ENCODE peak calls at places on chromosomes 5 and 9, in six cellular contexts. One of them, this sample, is unnamed.

GRCh38 chr5:164013077-164013670 is 507.8 kb downstream of the MAT2B start:
- DNase-seq in H1: peak
- DNase-seq in K562: peak
- DNase-seq in HepG2: peak
- DNase-seq in GM12891: no peak
- DNase-seq in GM12878: peak
- DNase-seq in this sample: no peak

GRCh38 chr5:137072376-137073174 is 426.6 kb downstream of the SPOCK1 start:
- DNase-seq in H1: no peak
- DNase-seq in K562: no peak
- DNase-seq in HepG2: no peak
- DNase-seq in GM12891: no peak
- DNase-seq in GM12878: no peak
- DNase-seq in this sample: no peak

GRCh38 chr5:362978-363765 is 41.7 kb downstream of the AHRR start:
- DNase-seq in H1: no peak
- DNase-seq in K562: no peak
- DNase-seq in HepG2: no peak
- DNase-seq in GM12891: no peak
- DNase-seq in GM12878: no peak
- DNase-seq in this sample: no peak

GRCh38 chr9:121720311-121720991 is 69.0 kb downstream of the DAB2IP start:
- DNase-seq in H1: no peak
- DNase-seq in K562: no peak
- DNase-seq in HepG2: no peak
- DNase-seq in GM12891: no peak
- DNase-seq in GM12878: no peak
- DNase-seq in this sample: no peak

GRCh38 chr9:108776920-108777650 is 78.7 kb downstream of the ACTL7B start:
- DNase-seq in H1: no peak
- DNase-seq in K562: peak
- DNase-seq in HepG2: peak
- DNase-seq in GM12891: no peak
- DNase-seq in GM12878: no peak
- DNase-seq in this sample: no peak

GRCh38 chr5:63240063-63240755 is 661.6 kb downstream of the LRRC70 start:
- DNase-seq in H1: no peak
- DNase-seq in K562: no peak
- DNase-seq in HepG2: no peak
- DNase-seq in GM12891: no peak
- DNase-seq in GM12878: no peak
- DNase-seq in this sample: no peak

GRCh38 chr9:132056717-132057429 is 22.8 kb downstream of the MED27 start:
- DNase-seq in H1: no peak
- DNase-seq in K562: no peak
- DNase-seq in HepG2: no peak
- DNase-seq in GM12891: no peak
- DNase-seq in GM12878: no peak
- DNase-seq in this sample: no peak

GRCh38 chr5:7015586-7016256 is 302.5 kb downstream of the TENT4A start:
- DNase-seq in H1: peak
- DNase-seq in K562: peak
- DNase-seq in HepG2: no peak
- DNase-seq in GM12891: no peak
- DNase-seq in GM12878: no peak
- DNase-seq in this sample: no peak

GRCh38 chr9:89339807-89340206 is 21.5 kb downstream of the SECISBP2 start:
- DNase-seq in H1: no peak
- DNase-seq in K562: no peak
- DNase-seq in HepG2: no peak
- DNase-seq in GM12891: no peak
- DNase-seq in GM12878: peak
- DNase-seq in this sample: no peak

DNA sequence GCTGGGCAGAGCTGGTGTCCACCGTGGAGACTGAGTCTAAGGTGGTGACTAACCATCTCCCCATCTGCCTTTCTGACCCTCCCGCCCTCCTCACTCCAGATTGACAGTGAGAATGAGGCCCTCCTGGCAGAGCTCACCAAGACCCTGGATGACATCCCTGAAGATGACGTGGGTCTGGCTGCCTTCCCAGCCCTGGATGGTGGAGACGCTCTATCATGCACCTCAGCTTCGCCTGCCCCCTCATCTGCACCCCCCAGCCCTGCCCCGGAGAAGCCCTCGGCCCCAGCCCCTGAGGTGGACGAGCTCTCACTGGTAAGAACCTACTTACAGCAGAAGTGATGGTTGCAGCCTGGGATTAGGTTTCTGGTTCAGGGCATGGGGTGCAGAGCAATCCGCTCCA is 96.5 kb downstream of the PPARGC1B start:
- DNase-seq in H1: no peak
- DNase-seq in K562: no peak
- DNase-seq in HepG2: no peak
- DNase-seq in GM12891: no peak
- DNase-seq in GM12878: no peak
- DNase-seq in this sample: no peak
- TF ChIP-seq TAF1 in H1: no peak
- TF ChIP-seq TAF1 in K562: no peak
- TF ChIP-seq TAF1 in HepG2: no peak
- TF ChIP-seq TAF1 in GM12891: no peak
- TF ChIP-seq TAF1 in GM12878: no peak
- TF ChIP-seq TAF1 in this sample: no peak

GRCh38 chr9:20658677-20659473 is 25.2 kb upstream of the FOCAD start:
- DNase-seq in H1: no peak
- DNase-seq in K562: no peak
- DNase-seq in HepG2: no peak
- DNase-seq in GM12891: no peak
- DNase-seq in GM12878: no peak
- DNase-seq in this sample: no peak

GRCh38 chr9:20662156-20662555 is 21.9 kb upstream of the FOCAD start:
- DNase-seq in H1: no peak
- DNase-seq in K562: no peak
- DNase-seq in HepG2: no peak
- DNase-seq in GM12891: no peak
- DNase-seq in GM12878: no peak
- DNase-seq in this sample: no peak

GRCh38 chr9:20664501-20664900 is 19.6 kb upstream of the FOCAD start:
- DNase-seq in H1: peak
- DNase-seq in K562: no peak
- DNase-seq in HepG2: no peak
- DNase-seq in GM12891: no peak
- DNase-seq in GM12878: no peak
- DNase-seq in this sample: no peak

GRCh38 chr9:20659474-20659962 is 24.5 kb upstream of the FOCAD start:
- DNase-seq in H1: no peak
- DNase-seq in K562: no peak
- DNase-seq in HepG2: no peak
- DNase-seq in GM12891: no peak
- DNase-seq in GM12878: no peak
- DNase-seq in this sample: no peak

DNA sequence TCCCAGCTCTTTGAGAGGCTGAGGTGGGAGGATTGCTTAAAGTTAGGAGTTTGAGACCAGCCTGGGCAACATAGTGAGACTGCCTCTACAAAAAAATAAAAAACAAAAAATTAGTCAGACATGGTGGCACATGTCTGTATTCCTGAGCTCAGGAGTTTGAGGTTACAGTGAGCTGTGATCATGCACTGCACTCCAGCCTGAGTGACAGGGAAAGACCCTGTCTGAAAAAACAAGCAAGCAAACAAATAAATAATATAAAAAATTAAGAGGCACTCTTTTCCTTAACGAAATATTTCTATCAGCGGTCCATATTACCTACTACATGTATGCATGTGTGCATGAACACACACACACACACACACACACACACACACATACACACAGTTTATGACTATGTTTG is 20.9 kb upstream of the FOCAD start:
- DNase-seq in H1: no peak
- DNase-seq in K562: no peak
- DNase-seq in HepG2: no peak
- DNase-seq in GM12891: no peak
- DNase-seq in GM12878: no peak
- DNase-seq in this sample: no peak
- TF ChIP-seq POLR2A in H1: no peak
- TF ChIP-seq POLR2A in K562: no peak
- TF ChIP-seq POLR2A in HepG2: no peak
- TF ChIP-seq POLR2A in GM12891: no peak
- TF ChIP-seq POLR2A in GM12878: no peak
- TF ChIP-seq POLR2A in this sample: no peak

GRCh38 chr5:10695055-10695649 is 65.9 kb downstream of the DAP start:
- DNase-seq in H1: no peak
- DNase-seq in K562: peak
- DNase-seq in HepG2: peak
- DNase-seq in GM12891: no peak
- DNase-seq in GM12878: no peak
- DNase-seq in this sample: no peak
- TF ChIP-seq POLR2AphosphoS5 in H1: no peak
- TF ChIP-seq POLR2AphosphoS5 in K562: no peak
- TF ChIP-seq POLR2AphosphoS5 in HepG2: no peak
- TF ChIP-seq POLR2AphosphoS5 in GM12891: no peak
- TF ChIP-seq POLR2AphosphoS5 in GM12878: no peak
- TF ChIP-seq POLR2AphosphoS5 in this sample: no peak

DNA sequence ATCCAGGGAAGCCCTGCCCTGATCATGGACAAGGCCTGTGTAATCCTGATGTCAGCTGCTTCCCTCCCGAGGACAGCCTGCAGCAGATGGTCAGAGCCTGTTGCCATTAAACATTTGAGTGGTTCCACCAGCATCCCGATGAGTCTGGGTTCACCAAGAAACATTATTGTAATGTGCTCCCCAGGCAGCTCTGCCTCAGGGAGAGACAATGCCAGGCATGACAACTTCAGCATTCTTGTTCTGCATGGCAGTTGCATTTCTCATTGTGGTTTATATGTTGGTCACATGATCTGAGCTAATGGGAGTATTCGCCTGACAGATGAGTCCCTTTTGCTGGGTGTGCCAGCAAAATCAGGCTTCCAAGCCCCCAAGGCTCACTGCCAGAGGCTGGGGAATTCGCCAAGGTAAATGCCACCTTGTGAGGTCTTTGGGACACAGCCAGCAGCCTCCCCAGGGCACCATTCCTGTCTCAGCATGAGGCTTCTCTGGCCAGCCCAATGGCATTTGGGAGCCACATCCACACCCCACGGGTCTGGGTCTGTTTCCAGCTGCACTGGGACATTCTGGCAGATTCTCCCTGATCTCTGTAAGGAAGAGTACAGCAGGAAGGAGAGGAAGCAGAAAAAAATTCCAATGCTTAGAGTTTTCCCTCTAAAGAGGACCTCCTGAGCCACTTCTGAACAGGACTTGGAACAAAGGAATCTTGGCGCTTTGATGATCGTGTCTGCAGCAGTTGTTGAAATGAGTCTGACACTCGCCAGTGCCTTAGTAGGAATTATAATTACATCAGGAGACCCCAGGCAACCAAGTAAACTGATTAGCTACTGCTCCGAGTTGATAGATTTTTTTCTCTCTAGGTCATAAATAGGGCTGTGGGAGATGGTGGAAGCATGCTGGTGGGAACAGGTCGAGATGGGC is 18.6 kb downstream of the KCNIP1 start:
- DNase-seq in H1: no peak
- DNase-seq in K562: no peak
- DNase-seq in HepG2: no peak
- DNase-seq in GM12891: no peak
- DNase-seq in GM12878: no peak
- DNase-seq in this sample: no peak
- TF ChIP-seq TAF1 in H1: no peak
- TF ChIP-seq TAF1 in K562: no peak
- TF ChIP-seq TAF1 in HepG2: no peak
- TF ChIP-seq TAF1 in GM12891: no peak
- TF ChIP-seq TAF1 in GM12878: no peak
- TF ChIP-seq TAF1 in this sample: no peak

DNA sequence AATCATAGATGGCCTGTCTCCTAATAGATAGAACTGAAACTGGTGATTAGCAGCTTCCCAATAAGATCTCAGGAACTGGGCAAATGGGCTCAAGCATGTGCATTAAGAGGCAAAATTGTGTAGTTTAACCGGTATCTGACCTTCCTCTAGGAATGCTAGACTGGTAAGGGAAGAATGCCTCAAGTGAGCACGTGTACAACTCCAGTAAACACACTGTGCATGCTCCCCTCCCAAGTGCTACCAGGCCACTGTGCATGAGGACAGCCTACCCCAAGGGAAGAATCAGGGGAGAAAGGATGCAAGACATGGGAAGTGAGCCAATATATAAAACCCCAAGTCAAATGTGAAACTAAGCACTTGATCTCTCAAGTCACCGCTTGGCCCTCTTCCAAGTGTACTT is 1157.4 kb upstream of the CDH18 start:
- DNase-seq in H1: no peak
- DNase-seq in K562: no peak
- DNase-seq in HepG2: no peak
- DNase-seq in GM12891: no peak
- DNase-seq in GM12878: no peak
- DNase-seq in this sample: no peak
- TF ChIP-seq POLR2A in H1: no peak
- TF ChIP-seq POLR2A in K562: no peak
- TF ChIP-seq POLR2A in HepG2: no peak
- TF ChIP-seq POLR2A in GM12891: no peak
- TF ChIP-seq POLR2A in GM12878: no peak
- TF ChIP-seq POLR2A in this sample: no peak

GRCh38 chr5:172885594-172886340 is 51.7 kb downstream of the ERGIC1 start:
- DNase-seq in H1: no peak
- DNase-seq in K562: no peak
- DNase-seq in HepG2: no peak
- DNase-seq in GM12891: no peak
- DNase-seq in GM12878: no peak
- DNase-seq in this sample: no peak

GRCh38 chr5:172877496-172878260 is 43.6 kb downstream of the ERGIC1 start:
- DNase-seq in H1: no peak
- DNase-seq in K562: no peak
- DNase-seq in HepG2: no peak
- DNase-seq in GM12891: no peak
- DNase-seq in GM12878: no peak
- DNase-seq in this sample: no peak

GRCh38 chr5:172878585-172879433 is 44.8 kb downstream of the ERGIC1 start:
- DNase-seq in H1: no peak
- DNase-seq in K562: no peak
- DNase-seq in HepG2: no peak
- DNase-seq in GM12891: no peak
- DNase-seq in GM12878: no peak
- DNase-seq in this sample: no peak

GRCh38 chr5:172879434-172879828 is 45.4 kb downstream of the ERGIC1 start:
- DNase-seq in H1: no peak
- DNase-seq in K562: no peak
- DNase-seq in HepG2: no peak
- DNase-seq in GM12891: no peak
- DNase-seq in GM12878: no peak
- DNase-seq in this sample: no peak

GRCh38 chr5:172881691-172882370 is 47.8 kb downstream of the ERGIC1 start:
- DNase-seq in H1: no peak
- DNase-seq in K562: peak
- DNase-seq in HepG2: no peak
- DNase-seq in GM12891: no peak
- DNase-seq in GM12878: peak
- DNase-seq in this sample: no peak
- TF ChIP-seq POLR2AphosphoS5 in H1: no peak
- TF ChIP-seq POLR2AphosphoS5 in K562: peak
- TF ChIP-seq POLR2AphosphoS5 in HepG2: no peak
- TF ChIP-seq POLR2AphosphoS5 in GM12891: no peak
- TF ChIP-seq POLR2AphosphoS5 in GM12878: peak
- TF ChIP-seq POLR2AphosphoS5 in this sample: no peak

This sample was measured in GM12892.